ENCODE peak calls at places on chromosomes 12 and 14, in six cellular contexts. K is psoas muscle; L is activated T-helper 1 cell treated with anti-CD3 and anti-CD28 coated beads, Interleukin-2, amount 50 U/mL, for 16 hours; B is activated CD4-positive, alpha-beta memory T cell treated with anti-CD3 and anti-CD28 coated beads, Interleukin-2, amount 10 ng/mL, durations not matched to agents 7 days and 5 days; C is RCC 7860; R is CD8-positive, alpha-beta memory T cell. V is an unnamed sample.

GRCh38 chr14:73269729-73270651 is 32.7 kb downstream of the PAPLN start:
- DNase-seq in K (peak), R (no peak), B (no peak), L (no peak), C (peak), V (no peak)

GRCh38 chr14:79016828-79017505 is 846.8 kb downstream of the NRXN3 start:
- DNase-seq in C (peak), R (no peak), L (no peak), K (no peak), B (no peak), V (no peak)

GRCh38 chr12:65263777-65264176 is 14.7 kb upstream of the MSRB3 start:
- DNase-seq in B (no peak), K (no peak), R (no peak), C (no peak), L (no peak), V (no peak)

GRCh38 chr14:104150201-104151027 is 12.0 kb downstream of the KIF26A start:
- DNase-seq in B (no peak), R (no peak), K (peak), C (no peak), L (no peak), V (no peak)

GRCh38 chr12:89862511-89863331 is 154.1 kb upstream of the ATP2B1 start:
- DNase-seq in B (peak), R (peak), K (no peak), C (no peak), L (no peak), V (no peak)

GRCh38 chr12:56590237-56590830 is 39.8 kb downstream of the BAZ2A start:
- DNase-seq in C (peak), L (no peak), K (no peak), B (no peak), R (no peak), V (no peak)

GRCh38 chr12:53313996-53314395 is 7.4 kb downstream of the AAAS start:
- DNase-seq in C (no peak), B (no peak), R (no peak), K (no peak), L (no peak), V (no peak)

GRCh38 chr12:27922591-27923139 is 49.9 kb downstream of the PTHLH start:
- DNase-seq in B (no peak), R (no peak), C (no peak), K (no peak), L (no peak), V (no peak)

GRCh38 chr14:38261620-38262019 is 5.7 kb upstream of the CLEC14A start:
- DNase-seq in L (no peak), K (no peak), B (no peak), C (no peak), R (no peak), V (no peak)

GRCh38 chr12:133106253-133106652 is 23.8 kb downstream of the ZNF891 start:
- DNase-seq in R (no peak), K (no peak), B (no peak), C (no peak), L (no peak), V (no peak)

GRCh38 chr12:93453633-93454032 is 11.9 kb upstream of the UBE2N start:
- DNase-seq in R (no peak), B (no peak), C (peak), K (no peak), L (no peak), V (no peak)

GRCh38 chr12:130714091-130714590 is 2.0 kb downstream of the RIMBP2 start:
- DNase-seq in R (no peak), C (no peak), B (no peak), L (no peak), K (no peak), V (no peak)

GRCh38 chr12:98973395-98973794 is 328.3 kb downstream of the APAF1 start:
- DNase-seq in L (no peak), K (no peak), C (no peak), R (no peak), B (no peak), V (no peak)

GRCh38 chr12:11595080-11595479 is 54.4 kb upstream of the ETV6 start:
- DNase-seq in R (no peak), K (no peak), B (no peak), C (no peak), L (no peak), V (no peak)

GRCh38 chr12:48996794-48997718 is 2.1 kb downstream of the DDN start:
- DNase-seq in L (no peak), B (peak), R (peak), C (peak), K (peak), V (no peak)

GRCh38 chr14:55131782-55132181 is 2.7 kb downstream of the LGALS3 start:
- DNase-seq in K (no peak), C (no peak), L (no peak), R (no peak), B (no peak), V (no peak)

GRCh38 chr12:132475304-132476037 is 14.5 kb upstream of the FBRSL1 start:
- DNase-seq in K (peak), C (no peak), R (peak), B (peak), L (no peak), V (no peak)

GRCh38 chr14:75315143-75315542 is 36.5 kb downstream of the FOS start:
- DNase-seq in L (no peak), K (no peak), B (no peak), R (no peak), C (no peak), V (no peak)

GRCh38 chr12:52976574-52977071 is 27.7 kb downstream of the KRT18 start:
- DNase-seq in R (no peak), C (no peak), L (no peak), K (no peak), B (no peak), V (no peak)

GRCh38 chr12:108696111-108696995 is 35.0 kb downstream of the CORO1C start:
- DNase-seq in K (no peak), C (peak), R (no peak), L (no peak), B (no peak), V (no peak)

GRCh38 chr14:47917344-47917954 is 242.0 kb upstream of the MDGA2 start:
- DNase-seq in K (no peak), L (no peak), R (no peak), C (no peak), B (no peak), V (no peak)

GRCh38 chr14:89304972-89305703 is 111.9 kb downstream of the FOXN3 start:
- DNase-seq in C (no peak), B (no peak), K (no peak), L (no peak), R (no peak), V (peak)

GRCh38 chr12:11580125-11580751 is 69.2 kb upstream of the ETV6 start:
- DNase-seq in L (no peak), B (no peak), C (peak), R (no peak), K (no peak), V (no peak)

GRCh38 chr14:63614964-63615363 is 26.7 kb downstream of the WDR89 start:
- DNase-seq in C (no peak), B (no peak), K (no peak), R (no peak), L (no peak), V (no peak)

GRCh38 chr12:113293100-113293499 is 41.8 kb downstream of the SLC8B1 start:
- DNase-seq in L (no peak), C (no peak), K (peak), B (no peak), R (no peak), V (no peak)